ENCODE peak calls at places on chromosomes 11 and 22, in ten cellular contexts. G, D, E, N, B, J, U, V, A and T are unnamed samples.

GRCh38 chr22:42613869-42614268 is 814 bp downstream of the POLDIP3 start:
- DNase-seq in B (peak; percentile 28), D (no peak), E (no peak), G (peak; percentile 29), V (no peak), N (no peak), U (peak; percentile 45), J (peak; percentile 56), A (no peak), T (no peak)

GRCh38 chr11:10322830-10323792 is 18.2 kb downstream of the ADM start:
- DNase-seq in V (no peak), E (peak; percentile 81), J (peak; percentile 74), U (peak; percentile 84), N (peak; percentile 85), B (peak; percentile 89), G (peak; percentile 92), D (peak; percentile 70), A (peak; percentile 93), T (no peak)

GRCh38 chr11:2435288-2436012 is 8.9 kb downstream of the TRPM5 start:
- DNase-seq in V (no peak), E (no peak), B (no peak), U (no peak), A (no peak), J (no peak), N (no peak), D (peak; percentile 24), G (no peak), T (no peak)

GRCh38 chr11:110818032-110818687 is 105.9 kb upstream of the ARHGAP20 start:
- DNase-seq in E (no peak), V (no peak), A (peak; percentile 60), B (peak; percentile 26), U (peak; percentile 69), D (no peak), J (peak; percentile 45), G (peak; percentile 25), N (peak; percentile 10), T (no peak)

GRCh38 chr11:134252539-134253188 is 488 bp downstream of the THYN1 start:
- DNase-seq in J (no peak), D (no peak), N (peak; percentile 45), V (no peak), B (no peak), U (peak; percentile 45), G (peak; percentile 47), A (peak; percentile 57), E (no peak), T (peak; percentile 20)

GRCh38 chr11:102603091-102603490 is 22.0 kb downstream of the MMP20 start:
- DNase-seq in G (peak; percentile 75), N (no peak), E (no peak), V (no peak), D (no peak), A (peak; percentile 73), U (peak; percentile 98), B (peak; percentile 48), J (no peak), T (peak; percentile 22)

GRCh38 chr11:118448294-118448693 is 12.0 kb downstream of the KMT2A start:
- DNase-seq in G (peak; percentile 42), E (no peak), U (peak; percentile 33), N (no peak), D (no peak), J (no peak), V (no peak), B (peak; percentile 45), A (peak; percentile 49), T (no peak)

GRCh38 chr11:93652161-93652597 is 9.3 kb upstream of the CEP295 start:
- DNase-seq in G (peak; percentile 52), E (peak; percentile 4), V (no peak), N (peak; percentile 43), A (peak; percentile 44), D (no peak), J (peak; percentile 69), B (peak; percentile 63), U (peak; percentile 19), T (peak; percentile 70)

DNA sequence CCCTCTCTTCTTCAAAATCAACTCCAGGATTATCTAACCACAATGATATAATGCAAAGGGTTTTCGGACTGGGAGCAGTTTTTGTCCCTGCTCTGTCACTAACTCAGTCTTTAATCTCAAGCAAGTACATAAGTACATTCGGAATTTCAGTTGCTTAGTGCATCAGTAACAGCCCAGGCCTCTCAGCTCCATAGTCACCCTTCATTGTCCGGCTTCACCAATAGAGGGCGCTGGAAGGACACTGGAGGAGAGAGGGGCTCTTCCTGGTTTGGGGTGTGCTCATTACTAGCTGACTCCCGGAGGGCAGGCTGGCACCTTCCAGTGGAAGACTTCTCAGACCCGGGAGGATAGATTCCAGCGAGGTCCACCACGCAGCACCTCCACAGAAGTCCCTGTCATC is 90.4 kb upstream of the PDGFD start:
- DNase-seq in N (peak; percentile 40), U (peak; percentile 33), G (no peak), E (no peak), D (no peak), B (peak; percentile 62), J (peak; percentile 66), V (no peak), A (no peak), T (peak; percentile 39)
- TF ChIP-seq CTCF in N (peak; percentile 47), U (peak; percentile 83), G (peak; percentile 34), E (peak; percentile 21), D (peak; percentile 24), B (peak; percentile 71), J (peak; percentile 91), V (no peak), A (peak; percentile 44), T (peak; percentile 56)

DNA sequence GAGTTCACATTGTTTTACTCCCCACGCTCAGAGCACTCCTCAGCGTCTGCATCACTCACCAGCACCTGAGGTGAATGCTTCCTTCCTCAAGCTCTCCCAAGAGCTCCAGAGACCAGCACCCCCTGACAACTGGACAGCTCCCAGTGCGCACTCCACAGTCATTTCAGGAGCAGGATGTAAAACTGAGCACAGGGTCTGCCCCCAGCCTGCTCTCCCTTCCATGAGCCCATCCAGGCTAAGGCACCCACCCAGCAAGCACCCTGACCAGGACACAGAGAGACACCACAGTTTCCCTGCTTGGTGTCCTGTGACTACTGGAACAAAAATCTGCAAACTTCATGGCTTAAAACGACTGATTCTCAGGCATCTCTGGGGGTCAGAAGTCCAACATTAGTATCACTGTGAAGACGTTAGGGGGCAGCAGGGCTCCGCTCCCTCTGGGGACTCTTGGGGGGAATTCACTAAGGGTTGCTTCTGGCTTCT is 3.3 kb downstream of the SCGB1D2 start:
- DNase-seq in D (no peak), J (peak; percentile 58), A (peak; percentile 28), U (peak; percentile 26), G (peak; percentile 10), B (peak; percentile 40), V (no peak), E (no peak), N (peak; percentile 69), T (peak; percentile 11)
- TF ChIP-seq CTCF in D (no peak), J (peak; percentile 62), A (no peak), U (peak; percentile 22), G (peak; percentile 12), B (peak; percentile 43), V (no peak), E (no peak), N (peak; percentile 33), T (peak; percentile 34)

GRCh38 chr11:17473071-17473744 is 3.4 kb downstream of the ABCC8 start:
- DNase-seq in N (peak; percentile 50), E (no peak), D (no peak), U (peak; percentile 11), J (peak; percentile 11), B (no peak), A (peak; percentile 7), V (no peak), G (no peak), T (peak; percentile 41)
- TF ChIP-seq CTCF in N (no peak), E (no peak), D (no peak), U (no peak), J (no peak), B (peak; percentile 6), A (peak; percentile 27), V (no peak), G (no peak), T (peak; percentile 51)

GRCh38 chr22:38951734-38952133 is 5.7 kb upstream of the APOBEC3A start:
- DNase-seq in B (no peak), J (peak; percentile 73), U (no peak), N (no peak), V (no peak), G (no peak), D (no peak), E (no peak), A (no peak), T (no peak)
- TF ChIP-seq CTCF in B (no peak), J (no peak), U (no peak), N (no peak), V (no peak), G (no peak), D (no peak), E (no peak), A (no peak), T (no peak)

GRCh38 chr22:50244420-50245213 is at the start of gene TUBGCP6:
- DNase-seq in E (peak; percentile 51), V (peak; percentile 83), G (peak; percentile 87), B (peak; percentile 90), N (peak; percentile 97), J (peak; percentile 95), U (peak; percentile 91), D (peak; percentile 98), A (peak; percentile 91), T (peak; percentile 85)
- TF ChIP-seq CTCF in E (peak; percentile 7), V (peak; percentile 47), G (peak; percentile 33), B (peak; percentile 37), N (peak; percentile 19), J (no peak), U (peak; percentile 28), D (peak; percentile 27), A (no peak), T (peak; percentile 48)

GRCh38 chr11:105701098-105701497 is 91.2 kb downstream of the GRIA4 start:
- DNase-seq in E (no peak), N (no peak), A (no peak), G (no peak), U (no peak), B (no peak), D (no peak), V (no peak), J (no peak), T (no peak)
- TF ChIP-seq CTCF in E (no peak), N (no peak), A (no peak), G (no peak), U (no peak), B (no peak), D (no peak), V (no peak), J (no peak), T (no peak)

DNA sequence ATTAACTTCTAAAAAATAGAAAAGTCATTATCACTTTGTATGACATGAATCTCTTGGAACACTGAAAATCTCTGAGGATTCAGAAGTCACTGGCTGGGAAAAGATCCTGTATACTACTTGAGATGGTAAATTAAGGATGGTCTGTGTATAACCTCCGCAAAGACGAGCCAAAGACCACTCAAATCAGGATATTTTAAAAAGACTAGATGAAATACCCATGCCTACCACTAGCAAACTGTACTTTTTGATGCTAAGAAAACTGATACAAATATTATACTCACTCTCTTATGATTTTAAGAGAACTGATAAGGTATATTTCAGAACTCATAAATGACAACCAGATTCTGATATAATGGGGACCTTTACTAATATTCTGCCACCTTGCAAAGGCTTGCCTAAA is 78.6 kb upstream of the APOA1 start:
- DNase-seq in E (no peak), U (no peak), N (no peak), B (no peak), J (no peak), D (no peak), G (no peak), V (no peak), A (no peak), T (no peak)
- TF ChIP-seq CTCF in E (no peak), U (peak; percentile 5), N (no peak), B (no peak), J (no peak), D (no peak), G (no peak), V (peak; percentile 9), A (peak; percentile 20), T (peak; percentile 23)

GRCh38 chr11:116873391-116873790 is 36.0 kb upstream of the APOA1 start:
- DNase-seq in J (no peak), N (no peak), V (no peak), B (no peak), A (no peak), D (no peak), G (no peak), E (no peak), U (no peak), T (no peak)
- TF ChIP-seq CTCF in J (no peak), N (no peak), V (no peak), B (no peak), A (no peak), D (no peak), G (no peak), E (no peak), U (no peak), T (no peak)